ENCODE peak calls at places on chromosomes 2 and 18, in five cellular contexts. K is hepatocyte, S is fibroblast of lung, G is A549, C is tibial nerve. V is an unnamed sample.

GRCh38 chr2:72263043-72263780 is 115.5 kb upstream of the CYP26B1 start:
- DNase-seq in K (peak; percentile 10), S (no peak), G (no peak), C (no peak), V (peak; percentile 30)

GRCh38 chr2:239329284-239329971 is 71.4 kb downstream of the HDAC4 start:
- DNase-seq in K (no peak), S (peak; percentile 42), G (no peak), C (no peak), V (no peak)

GRCh38 chr2:157058161-157058560 is 199.3 kb upstream of the GALNT5 start:
- DNase-seq in K (no peak), S (no peak), G (no peak), C (no peak), V (no peak)

GRCh38 chr2:118983133-118983532 is 41.1 kb downstream of the MARCO start:
- DNase-seq in K (no peak), S (no peak), G (no peak), C (no peak), V (no peak)

GRCh38 chr2:101162561-101163330 is 11.6 kb upstream of the TBC1D8 start:
- DNase-seq in K (no peak), S (no peak), G (no peak), C (no peak), V (no peak)

GRCh38 chr2:188399159-188399558 is 107.5 kb downstream of the GULP1 start:
- DNase-seq in K (no peak), S (peak; percentile 26), G (no peak), C (no peak), V (no peak)

GRCh38 chr2:174681983-174682577 is 82.2 kb downstream of the CHRNA1 start:
- DNase-seq in K (peak; percentile 51), S (no peak), G (peak; percentile 35), C (no peak), V (peak; percentile 49)

GRCh38 chr2:227320305-227321094 is 4.6 kb upstream of the MFF start:
- DNase-seq in K (no peak), S (no peak), G (no peak), C (no peak), V (no peak)

GRCh38 chr2:190819835-190820234 is 60.8 kb upstream of the GLS start:
- DNase-seq in K (peak; percentile 44), S (peak; percentile 34), G (no peak), C (no peak), V (peak; percentile 97)

GRCh38 chr2:8489221-8489620 is 192.6 kb upstream of the ID2 start:
- DNase-seq in K (no peak), S (no peak), G (no peak), C (no peak), V (no peak)

GRCh38 chr18:32373995-32374394 is 96.7 kb downstream of the GAREM1 start:
- DNase-seq in K (peak; percentile 70), S (peak; percentile 63), G (no peak), C (no peak), V (no peak)

GRCh38 chr18:47790036-47790435 is 140.4 kb downstream of the SMAD2 start:
- DNase-seq in K (no peak), S (no peak), G (no peak), C (no peak), V (no peak)

GRCh38 chr2:181471783-181472182 is 14.6 kb downstream of the ITGA4 start:
- DNase-seq in K (no peak), S (no peak), G (no peak), C (no peak), V (no peak)

GRCh38 chr2:102893870-102894269 is 132.0 kb downstream of the TMEM182 start:
- DNase-seq in K (no peak), S (no peak), G (no peak), C (no peak), V (no peak)

GRCh38 chr2:102892693-102893290 is 131.0 kb downstream of the TMEM182 start:
- DNase-seq in K (no peak), S (no peak), G (no peak), C (no peak), V (no peak)

GRCh38 chr2:102888514-102888913 is 126.7 kb downstream of the TMEM182 start:
- DNase-seq in K (no peak), S (no peak), G (no peak), C (no peak), V (no peak)

GRCh38 chr2:102895386-102895785 is 133.6 kb downstream of the TMEM182 start:
- DNase-seq in K (no peak), S (no peak), G (no peak), C (no peak), V (no peak)

GRCh38 chr2:102891261-102891660 is 129.4 kb downstream of the TMEM182 start:
- DNase-seq in K (no peak), S (no peak), G (no peak), C (no peak), V (peak; percentile 29)
- H3K4me3 ChIP-seq in K (no peak overlapping the region), S (no peak overlapping the region), G (no peak overlapping the region), C (no peak overlapping the region), V (no peak overlapping the region)

GRCh38 chr2:97774425-97774824 is 61.0 kb downstream of the ZAP70 start:
- DNase-seq in K (peak; percentile 36), S (no peak), G (no peak), C (no peak), V (no peak)
- TF ChIP-seq CTCF in K (peak; percentile 18), S (peak; percentile 29), G (peak; percentile 6), C (no peak), V (peak; percentile 29)

DNA sequence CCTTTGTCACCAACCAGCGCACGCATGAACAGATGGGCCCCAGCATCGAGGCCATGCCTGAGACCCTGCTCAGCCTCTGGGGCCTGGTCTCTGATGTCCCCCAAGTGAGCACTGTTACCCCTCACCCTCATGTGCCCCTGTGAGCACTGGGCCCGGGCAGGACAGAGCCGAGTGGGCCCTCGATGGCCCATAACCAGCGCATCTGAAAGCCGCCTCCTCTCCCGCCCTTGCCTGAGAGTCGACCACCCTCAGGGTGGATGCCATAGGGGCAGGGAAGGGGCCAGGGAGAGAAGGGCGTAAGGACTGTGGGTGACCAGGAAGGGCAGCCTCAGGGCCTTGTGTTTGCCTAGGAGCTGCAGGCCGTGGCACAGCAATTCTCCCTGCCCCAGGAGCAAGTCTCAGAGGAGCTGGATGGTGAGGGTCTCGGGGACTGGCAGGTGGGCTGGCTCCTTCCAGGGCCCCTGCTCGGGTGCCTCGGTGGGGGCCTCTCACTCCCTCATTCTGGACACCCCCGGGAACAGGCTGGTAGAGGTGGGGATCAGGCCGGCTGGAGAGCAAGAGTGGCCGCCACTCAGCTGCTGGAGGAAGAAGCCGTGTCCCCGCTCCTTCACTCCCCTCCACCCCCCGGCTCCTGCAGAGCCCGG is 2.1 kb downstream of the PROM2 start:
- DNase-seq in K (no peak), S (no peak), G (no peak), C (no peak), V (no peak)
- H3K4me3 ChIP-seq in K (no peak overlapping the region), S (no peak overlapping the region), G (no peak overlapping the region), C (no peak overlapping the region), V (no peak overlapping the region)

GRCh38 chr18:2906522-2907458 is 60.0 kb downstream of the EMILIN2 start:
- DNase-seq in K (peak; percentile 71), S (no peak), G (peak; percentile 74), C (peak; percentile 12), V (no peak)
- TF ChIP-seq CTCF in K (peak; percentile 23), S (peak; percentile 20), G (peak; percentile 30), C (peak; percentile 12), V (peak; percentile 27)

GRCh38 chr2:217167531-217167930 is 307.7 kb upstream of the TNP1 start:
- DNase-seq in K (no peak), S (no peak), G (no peak), C (no peak), V (no peak)

GRCh38 chr2:217164008-217164407 is 304.1 kb upstream of the TNP1 start:
- DNase-seq in K (no peak), S (no peak), G (no peak), C (no peak), V (no peak)

GRCh38 chr2:217165547-217165946 is 305.7 kb upstream of the TNP1 start:
- DNase-seq in K (no peak), S (no peak), G (no peak), C (no peak), V (no peak)

GRCh38 chr2:217166241-217166640 is 306.4 kb upstream of the TNP1 start:
- DNase-seq in K (peak; percentile 67), S (peak; percentile 81), G (no peak), C (no peak), V (peak; percentile 60)

DNA sequence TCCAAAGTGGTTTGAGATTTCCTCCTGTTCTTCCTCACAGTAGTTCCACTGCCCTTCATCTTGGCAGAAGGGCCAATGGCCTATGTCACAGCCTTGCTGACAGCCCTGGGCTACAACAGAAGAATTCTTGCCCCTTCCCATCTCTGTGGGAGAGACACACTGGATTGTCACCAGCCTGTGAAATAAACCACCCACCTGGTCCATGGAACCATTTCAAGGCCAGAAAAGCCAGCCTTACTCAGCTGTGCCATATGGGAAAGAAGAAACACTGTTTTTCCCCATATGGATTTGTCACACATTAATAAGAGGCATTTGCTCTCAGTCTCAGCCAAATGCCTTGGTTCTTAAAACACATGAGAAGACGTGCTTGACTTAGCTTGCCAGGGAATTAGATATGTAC is 308.5 kb upstream of the TNP1 start:
- DNase-seq in K (peak; percentile 24), S (peak; percentile 25), G (no peak), C (no peak), V (no peak)
- H3K4me3 ChIP-seq in K (no peak overlapping the region), S (no peak overlapping the region), G (no peak overlapping the region), C (no peak overlapping the region), V (no peak overlapping the region)

GRCh38 chr2:176084629-176085119 is 912 bp upstream of the EVX2 start:
- DNase-seq in K (no peak), S (no peak), G (no peak), C (no peak), V (no peak)
- TF ChIP-seq CTCF in K (no peak), S (no peak), G (no peak), C (no peak), V (no peak)

DNA sequence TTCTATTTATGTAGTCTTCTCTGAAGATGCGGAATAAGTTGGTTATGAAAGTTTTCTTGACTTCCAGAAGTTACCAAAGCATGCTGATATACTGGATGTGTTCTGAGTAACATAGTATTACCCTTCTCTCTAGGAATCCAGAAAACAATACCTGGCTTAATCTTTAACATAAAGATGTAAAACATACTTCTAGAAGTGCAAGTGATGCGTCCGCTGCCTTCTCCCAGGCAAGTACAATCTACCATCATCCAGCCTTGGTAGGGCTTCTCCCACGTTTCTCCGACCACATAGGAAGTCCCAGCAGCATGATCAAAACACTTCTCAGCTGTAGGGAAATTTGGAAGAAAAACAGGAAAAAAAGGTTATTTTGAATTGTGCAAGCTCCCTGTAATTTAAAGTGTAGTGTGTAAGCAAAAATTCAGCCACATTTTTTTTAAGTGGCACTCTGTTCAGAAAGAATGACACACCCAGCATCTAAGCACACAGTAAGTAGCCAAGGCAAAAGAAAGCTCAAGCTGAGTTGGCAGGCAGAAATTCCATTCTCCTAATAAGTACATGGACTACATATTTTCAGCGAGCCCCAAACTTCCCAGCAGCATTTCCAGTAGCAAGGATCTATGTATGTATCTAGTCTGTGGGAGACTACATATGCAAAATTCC is 5.2 kb downstream of the FN1 start:
- DNase-seq in K (no peak), S (peak; percentile 82), G (no peak), C (no peak), V (peak; percentile 87)
- H3K4me3 ChIP-seq in K (no peak overlapping the region), S (peak overlapping the region; percentile 96), G (no peak overlapping the region), C (no peak overlapping the region), V (peak overlapping the region; percentile 89)

GRCh38 chr18:45910405-45911023 is 56.6 kb downstream of the EPG5 start:
- DNase-seq in K (peak; percentile 72), S (peak; percentile 48), G (peak; percentile 46), C (no peak), V (peak; percentile 34)
- TF ChIP-seq CTCF in K (peak; percentile 69), S (peak; percentile 91), G (peak; percentile 64), C (peak; percentile 24), V (peak; percentile 82)